ENCODE peak calls at places on chromosome 1, in ten cellular contexts. Q is D721Med, F is HL-60, G is left lung, J is spleen, S is cardiac muscle cell, R is NB4, O is heart left ventricle, X is stomach, I is Panc1. U is an unnamed sample.

GRCh38 chr1:18426580-18426979 is 54.1 kb upstream of the KLHDC7A start:
- DNase-seq in Q (no peak), F (no peak), G (no peak), J (no peak), S (no peak), R (no peak), O (no peak), X (no peak), I (no peak), U (no peak)

GRCh38 chr1:161817155-161817730 is 51.1 kb downstream of the ATF6 start:
- DNase-seq in Q (no peak), F (no peak), G (no peak), J (no peak), S (no peak), R (no peak), O (no peak), X (no peak), I (no peak), U (no peak)

GRCh38 chr1:66371233-66372005 is 162.5 kb upstream of the SGIP1 start:
- DNase-seq in Q (no peak), F (no peak), G (no peak), J (no peak), S (peak), R (peak), O (peak), X (no peak), I (no peak), U (no peak)

GRCh38 chr1:237138551-237138950 is 96.6 kb downstream of the RYR2 start:
- DNase-seq in Q (no peak), F (no peak), G (no peak), J (no peak), S (no peak), R (no peak), O (no peak), X (no peak), I (no peak), U (no peak)

GRCh38 chr1:222276062-222276461 is 271.8 kb downstream of the HHIPL2 start:
- DNase-seq in Q (no peak), F (no peak), G (no peak), J (no peak), S (no peak), R (no peak), O (no peak), X (no peak), I (no peak), U (no peak)

GRCh38 chr1:197126698-197127097 is 19.8 kb downstream of the ASPM start:
- DNase-seq in Q (no peak), F (no peak), G (no peak), J (no peak), S (peak), R (no peak), O (no peak), X (no peak), I (no peak), U (no peak)

GRCh38 chr1:1250828-1251284 is 4.3 kb upstream of the C1QTNF12 start:
- DNase-seq in Q (no peak), F (no peak), G (no peak), J (peak), S (no peak), R (no peak), O (no peak), X (no peak), I (no peak), U (peak)

GRCh38 chr1:2045468-2046224 is 4.6 kb upstream of the PRKCZ start:
- DNase-seq in Q (no peak), F (no peak), G (no peak), J (no peak), S (peak), R (no peak), O (no peak), X (no peak), I (no peak), U (no peak)

GRCh38 chr1:204623365-204623893 is 62.1 kb downstream of the LRRN2 start:
- DNase-seq in Q (peak), F (no peak), G (no peak), J (no peak), S (peak), R (peak), O (no peak), X (no peak), I (no peak), U (no peak)

GRCh38 chr1:44368471-44369151 is 13.6 kb upstream of the ERI3 start:
- DNase-seq in Q (no peak), F (no peak), G (no peak), J (no peak), S (peak), R (no peak), O (no peak), X (no peak), I (no peak), U (no peak)

DNA sequence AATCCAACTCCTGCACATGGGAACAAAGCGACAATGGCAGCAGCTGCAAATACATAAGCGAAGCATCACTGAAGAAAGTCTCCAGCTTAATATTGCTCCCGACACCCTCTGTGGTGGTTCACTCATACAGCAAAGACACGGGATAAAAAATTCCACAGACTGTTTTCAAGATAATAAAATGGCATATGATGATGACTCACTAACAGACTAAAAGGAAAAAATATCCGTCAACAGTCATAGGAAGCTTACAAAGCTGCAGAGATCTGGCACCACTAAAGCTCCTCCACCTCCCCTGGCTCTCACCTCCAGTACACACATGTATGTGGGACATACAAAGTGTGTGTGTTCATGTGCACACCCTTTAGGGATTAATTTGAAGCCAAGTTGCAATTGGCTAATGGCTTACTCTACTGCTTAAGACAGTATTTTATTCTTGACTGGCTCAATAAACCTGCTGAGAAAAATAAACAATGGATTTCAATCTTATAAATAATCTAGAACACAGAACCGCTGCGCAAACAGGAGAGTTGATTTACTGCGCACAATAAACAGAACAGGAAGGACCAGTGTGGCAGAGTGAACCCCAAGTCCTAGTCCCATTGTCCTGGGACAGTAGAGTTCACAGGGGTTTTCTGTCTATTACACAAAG is 94.4 kb downstream of the SLC45A1 start:
- DNase-seq in Q (no peak), F (no peak), G (no peak), J (no peak), S (peak), R (no peak), O (no peak), X (no peak), I (peak), U (no peak)
- TF ChIP-seq CTCF in Q (no peak), F (no peak), G (no peak), J (no peak), S (peak), R (no peak), O (no peak), X (no peak), I (peak), U (no peak)

DNA sequence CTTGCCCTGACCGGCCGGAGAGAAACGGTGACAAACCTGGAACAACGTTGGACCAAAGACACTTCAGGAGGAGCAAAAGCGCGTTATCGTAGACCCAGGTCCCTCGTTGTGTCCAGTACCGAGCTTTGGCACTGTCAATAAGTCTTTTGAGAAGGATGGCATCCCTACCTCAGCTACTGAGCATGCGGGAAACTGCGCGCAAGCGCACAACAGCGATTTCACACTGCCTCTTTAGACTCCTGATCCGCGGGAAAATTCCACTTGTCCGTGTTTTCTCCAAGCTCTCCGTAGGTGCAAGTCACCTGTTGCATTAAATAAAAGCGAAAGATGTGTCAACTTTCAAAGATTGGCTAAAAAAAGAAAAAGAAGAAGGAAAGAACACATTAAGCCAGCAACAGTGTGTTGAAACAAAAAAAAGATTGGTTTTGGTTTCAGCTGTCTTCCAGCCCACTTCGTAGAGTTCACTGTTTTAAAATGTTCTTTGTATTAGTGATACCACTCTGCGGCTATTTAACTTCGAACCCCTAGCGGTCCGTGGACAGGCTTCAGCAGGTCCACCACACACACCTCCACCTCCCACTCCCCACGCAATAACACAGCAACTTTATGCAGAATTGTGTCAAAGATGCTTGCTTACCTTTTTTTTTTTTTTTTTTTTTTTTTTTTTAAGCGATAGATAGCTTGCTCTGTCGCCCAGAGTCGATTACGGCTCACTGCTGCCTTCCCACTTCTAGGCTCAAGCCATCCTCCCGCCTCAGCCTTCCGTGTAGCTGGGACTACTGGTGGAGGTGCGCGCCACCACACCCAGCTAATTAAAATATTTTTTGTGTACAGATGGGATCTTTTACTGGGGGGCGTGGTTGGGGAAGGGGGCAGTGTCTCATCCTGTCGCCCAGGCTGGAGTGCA is at the start of gene BPNT1:
- DNase-seq in Q (peak), F (peak), G (peak), J (peak), S (peak), R (peak), O (peak), X (peak), I (peak), U (peak)
- TF ChIP-seq CTCF in Q (no peak), F (no peak), G (no peak), J (no peak), S (no peak), R (no peak), O (no peak), X (no peak), I (no peak), U (no peak)

DNA sequence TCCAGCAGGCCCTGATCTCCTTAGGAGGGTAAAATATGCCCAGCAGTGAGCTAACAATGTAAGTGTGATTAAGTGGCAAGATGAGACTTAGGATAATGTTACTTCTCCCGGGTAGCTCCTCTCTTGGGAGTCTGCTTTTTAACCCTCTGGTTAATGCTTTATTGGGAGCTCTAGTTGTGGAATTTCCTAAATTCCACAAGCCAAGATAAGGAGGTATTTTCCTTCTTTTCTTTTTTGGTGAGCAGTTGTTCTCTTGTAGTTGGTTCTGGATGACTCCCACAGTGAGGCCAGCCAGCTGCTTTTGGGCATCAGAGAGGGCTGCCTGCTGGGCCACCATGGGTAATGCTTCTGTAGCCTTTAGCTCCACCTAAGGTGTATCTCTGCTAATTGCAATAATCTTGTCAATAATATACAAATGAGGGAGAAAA is 19.3 kb downstream of the C1orf52 start:
- DNase-seq in Q (no peak), F (no peak), G (peak), J (no peak), S (peak), R (peak), O (no peak), X (no peak), I (no peak), U (peak)
- TF ChIP-seq CTCF in Q (peak), F (no peak), G (no peak), J (no peak), S (peak), R (no peak), O (peak), X (no peak), I (peak), U (no peak)

DNA sequence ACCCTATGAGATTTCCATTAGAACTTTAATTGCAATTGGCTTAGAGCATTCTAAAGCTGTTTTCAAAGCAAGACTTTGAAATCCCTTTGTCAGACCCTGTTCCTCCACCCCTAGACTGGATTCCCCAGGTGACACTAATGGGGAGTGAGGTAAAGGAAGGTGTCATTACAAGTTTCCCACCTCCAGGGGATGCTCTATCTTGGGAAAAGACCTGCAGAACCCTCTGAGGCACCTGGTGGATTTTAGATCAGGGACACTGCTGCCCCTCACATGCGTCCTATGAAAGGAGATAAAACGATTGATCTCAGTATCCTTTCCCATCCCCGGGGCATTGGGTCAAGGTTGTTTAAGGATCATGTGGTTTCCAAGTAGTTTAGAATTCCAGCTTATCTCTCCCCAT is 80.3 kb upstream of the RGS4 start:
- DNase-seq in Q (no peak), F (no peak), G (no peak), J (no peak), S (no peak), R (no peak), O (no peak), X (no peak), I (no peak), U (no peak)
- TF ChIP-seq CTCF in Q (no peak), F (no peak), G (no peak), J (no peak), S (no peak), R (no peak), O (no peak), X (no peak), I (peak), U (no peak)

DNA sequence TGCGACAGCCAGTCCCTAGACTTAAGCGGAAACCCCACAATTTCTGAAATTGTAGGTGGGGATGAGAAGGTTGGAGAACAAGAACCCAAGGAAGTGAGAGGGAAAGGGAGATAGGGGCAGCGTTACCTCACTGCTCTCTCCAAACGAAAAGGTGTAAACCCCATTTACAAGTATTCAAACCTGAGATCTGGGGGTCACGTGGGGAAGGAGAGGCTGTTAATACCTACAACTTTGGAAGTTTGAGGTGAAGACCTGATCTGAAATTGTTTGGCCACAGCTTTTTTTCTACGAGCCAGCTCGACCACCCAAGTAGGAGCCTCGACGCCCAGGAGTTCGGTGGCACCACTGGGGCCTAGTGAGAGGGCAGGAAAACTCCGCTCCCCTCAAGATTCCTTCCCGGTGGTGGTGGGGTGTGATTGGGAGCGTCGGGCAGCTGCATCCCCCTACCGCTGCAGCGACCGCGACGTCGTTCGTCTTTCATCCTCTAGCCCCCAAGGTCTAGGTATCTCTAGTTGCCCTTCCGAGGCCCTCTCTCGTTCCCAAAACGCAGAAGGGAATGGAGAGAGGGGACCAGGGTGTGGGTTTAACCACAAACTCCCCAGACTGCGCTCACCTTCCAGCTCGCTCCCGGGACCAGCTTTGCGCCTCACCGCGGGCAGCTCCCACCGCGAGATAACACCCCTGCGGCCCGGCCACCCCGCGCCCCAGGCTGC is 907 bp downstream of the PTPN14 start:
- DNase-seq in Q (no peak), F (no peak), G (no peak), J (no peak), S (no peak), R (no peak), O (no peak), X (no peak), I (no peak), U (no peak)
- TF ChIP-seq CTCF in Q (no peak), F (no peak), G (no peak), J (no peak), S (no peak), R (no peak), O (no peak), X (no peak), I (no peak), U (no peak)

DNA sequence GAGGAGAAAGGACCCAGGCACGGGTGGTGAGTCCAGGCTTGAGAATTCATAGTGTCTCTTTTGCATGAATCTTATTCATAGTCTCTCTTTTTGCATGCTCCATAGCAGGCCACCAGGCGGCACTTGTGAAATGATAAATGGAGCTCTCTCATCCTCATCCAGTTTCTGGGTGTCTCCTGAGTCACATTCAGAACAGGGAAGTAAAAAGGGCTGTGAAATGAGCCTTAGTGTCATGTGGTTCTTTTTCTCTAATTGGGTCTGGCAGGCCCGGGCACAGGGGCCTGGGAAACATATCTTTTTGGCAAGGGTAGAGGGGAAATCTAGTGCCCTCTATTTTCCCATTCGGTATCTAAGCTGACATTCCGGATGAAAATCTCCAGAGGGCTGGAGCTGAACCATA is 19.1 kb upstream of the NCF2 start:
- DNase-seq in Q (no peak), F (peak), G (no peak), J (no peak), S (peak), R (peak), O (peak), X (peak), I (no peak), U (peak)
- TF ChIP-seq CTCF in Q (peak), F (peak), G (peak), J (no peak), S (peak), R (peak), O (peak), X (no peak), I (peak), U (peak)

GRCh38 chr1:11738783-11739182 is 2.8 kb downstream of the AGTRAP start:
- DNase-seq in Q (no peak), F (no peak), G (no peak), J (peak), S (no peak), R (peak), O (no peak), X (no peak), I (no peak), U (no peak)

GRCh38 chr1:11736746-11737639 is 1.1 kb downstream of the AGTRAP start:
- DNase-seq in Q (no peak), F (peak), G (peak), J (peak), S (peak), R (peak), O (peak), X (peak), I (no peak), U (peak)

GRCh38 chr1:11735531-11735853 is 444 bp upstream of the AGTRAP start:
- DNase-seq in Q (no peak), F (no peak), G (no peak), J (no peak), S (no peak), R (no peak), O (no peak), X (no peak), I (no peak), U (no peak)

GRCh38 chr1:11738096-11738495 is 2.2 kb downstream of the AGTRAP start:
- DNase-seq in Q (no peak), F (no peak), G (no peak), J (peak), S (no peak), R (peak), O (no peak), X (no peak), I (no peak), U (no peak)

GRCh38 chr1:11735854-11736745 is at the start of gene AGTRAP:
- DNase-seq in Q (peak), F (peak), G (peak), J (peak), S (peak), R (peak), O (peak), X (peak), I (no peak), U (peak)
- TF ChIP-seq CTCF in Q (no peak), F (no peak), G (no peak), J (no peak), S (no peak), R (no peak), O (no peak), X (no peak), I (no peak), U (no peak)

DNA sequence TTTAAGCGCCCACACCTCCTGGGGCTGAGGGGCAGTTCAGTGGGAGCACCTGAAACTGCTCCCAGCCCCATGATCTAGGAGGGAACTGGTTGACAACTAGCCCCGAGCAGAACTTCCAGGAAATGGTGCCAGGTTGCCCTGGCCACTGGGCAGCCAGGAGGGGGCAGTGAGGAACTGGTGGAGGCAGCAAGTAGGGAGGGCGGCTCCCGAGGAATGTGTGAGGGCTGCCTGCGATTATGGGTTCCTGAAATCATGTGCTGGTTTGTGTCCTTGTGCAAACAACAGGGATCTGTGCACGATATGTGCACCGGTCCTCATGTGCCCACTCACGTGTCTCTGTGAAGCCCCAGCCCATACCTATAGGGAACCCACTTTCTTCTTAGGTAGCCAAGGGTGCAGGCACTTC is 9.9 kb downstream of the GPR3 start:
- DNase-seq in Q (no peak), F (no peak), G (peak), J (peak), S (peak), R (peak), O (peak), X (peak), I (no peak), U (no peak)
- TF ChIP-seq CTCF in Q (peak), F (peak), G (peak), J (no peak), S (peak), R (peak), O (peak), X (no peak), I (peak), U (no peak)

GRCh38 chr1:200131551-200132125 is 104.1 kb downstream of the NR5A2 start:
- DNase-seq in Q (no peak), F (no peak), G (no peak), J (no peak), S (no peak), R (peak), O (no peak), X (no peak), I (no peak), U (no peak)
- TF ChIP-seq CTCF in Q (no peak), F (no peak), G (no peak), J (no peak), S (no peak), R (no peak), O (no peak), X (no peak), I (peak), U (no peak)

U was measured in GM20000.